ENCODE peak calls at places on chromosomes 7 and 10, in nine cellular contexts. One of them, this sample, is unnamed.

GRCh38 chr10:30454744-30455498 is 20.9 kb downstream of the MAP3K8 start:
- DNase-seq in transverse colon: no peak
- DNase-seq in endodermal cell: no peak
- DNase-seq in mammary epithelial cell: no peak
- DNase-seq in breast epithelium: no peak
- DNase-seq in sigmoid colon: no peak
- DNase-seq in right lobe of liver: no peak
- DNase-seq in Peyer's patch: no peak
- DNase-seq in CD8-positive, alpha-beta T cell: no peak
- DNase-seq in this sample: no peak

GRCh38 chr7:130632111-130632510 is 36.4 kb downstream of the COPG2 start:
- DNase-seq in transverse colon: no peak
- DNase-seq in endodermal cell: no peak
- DNase-seq in mammary epithelial cell: peak; percentile 82
- DNase-seq in breast epithelium: no peak
- DNase-seq in sigmoid colon: no peak
- DNase-seq in right lobe of liver: no peak
- DNase-seq in Peyer's patch: no peak
- DNase-seq in CD8-positive, alpha-beta T cell: no peak
- DNase-seq in this sample: no peak

GRCh38 chr7:936131-937054 is 18.1 kb downstream of the ADAP1 start:
- DNase-seq in transverse colon: peak; percentile 10
- DNase-seq in endodermal cell: no peak
- DNase-seq in mammary epithelial cell: no peak
- DNase-seq in breast epithelium: no peak
- DNase-seq in sigmoid colon: peak; percentile 63
- DNase-seq in right lobe of liver: peak; percentile 11
- DNase-seq in Peyer's patch: no peak
- DNase-seq in CD8-positive, alpha-beta T cell: no peak
- DNase-seq in this sample: no peak

GRCh38 chr7:43666938-43667337 is 62.4 kb downstream of the COA1 start:
- DNase-seq in transverse colon: no peak
- DNase-seq in endodermal cell: no peak
- DNase-seq in mammary epithelial cell: no peak
- DNase-seq in breast epithelium: no peak
- DNase-seq in sigmoid colon: no peak
- DNase-seq in right lobe of liver: no peak
- DNase-seq in Peyer's patch: no peak
- DNase-seq in CD8-positive, alpha-beta T cell: no peak
- DNase-seq in this sample: no peak

GRCh38 chr7:140267381-140268226 is 90.8 kb upstream of the KDM7A start:
- DNase-seq in transverse colon: no peak
- DNase-seq in endodermal cell: no peak
- DNase-seq in mammary epithelial cell: no peak
- DNase-seq in breast epithelium: no peak
- DNase-seq in sigmoid colon: no peak
- DNase-seq in right lobe of liver: no peak
- DNase-seq in Peyer's patch: no peak
- DNase-seq in CD8-positive, alpha-beta T cell: no peak
- DNase-seq in this sample: no peak

GRCh38 chr7:66886152-66886551 is 34.9 kb upstream of the TMEM248 start:
- DNase-seq in transverse colon: no peak
- DNase-seq in endodermal cell: no peak
- DNase-seq in mammary epithelial cell: no peak
- DNase-seq in breast epithelium: no peak
- DNase-seq in sigmoid colon: no peak
- DNase-seq in right lobe of liver: no peak
- DNase-seq in Peyer's patch: no peak
- DNase-seq in CD8-positive, alpha-beta T cell: no peak
- DNase-seq in this sample: no peak

GRCh38 chr10:79349766-79350406 is 2.6 kb downstream of the PPIF start:
- DNase-seq in transverse colon: no peak
- DNase-seq in endodermal cell: no peak
- DNase-seq in mammary epithelial cell: peak; percentile 50
- DNase-seq in breast epithelium: no peak
- DNase-seq in sigmoid colon: no peak
- DNase-seq in right lobe of liver: no peak
- DNase-seq in Peyer's patch: no peak
- DNase-seq in CD8-positive, alpha-beta T cell: no peak
- DNase-seq in this sample: no peak

GRCh38 chr10:48542471-48543210 is 62.2 kb downstream of the ARHGAP22 start:
- DNase-seq in transverse colon: no peak
- DNase-seq in endodermal cell: peak; percentile 52
- DNase-seq in mammary epithelial cell: no peak
- DNase-seq in breast epithelium: no peak
- DNase-seq in sigmoid colon: peak; percentile 44
- DNase-seq in right lobe of liver: no peak
- DNase-seq in Peyer's patch: no peak
- DNase-seq in CD8-positive, alpha-beta T cell: no peak
- DNase-seq in this sample: no peak

GRCh38 chr7:138400400-138400886 is 59.6 kb upstream of the TRIM24 start:
- DNase-seq in transverse colon: no peak
- DNase-seq in endodermal cell: no peak
- DNase-seq in mammary epithelial cell: no peak
- DNase-seq in breast epithelium: no peak
- DNase-seq in sigmoid colon: no peak
- DNase-seq in right lobe of liver: no peak
- DNase-seq in Peyer's patch: no peak
- DNase-seq in CD8-positive, alpha-beta T cell: no peak
- DNase-seq in this sample: no peak

GRCh38 chr7:82091126-82091682 is 321.4 kb upstream of the HGF start:
- DNase-seq in transverse colon: no peak
- DNase-seq in endodermal cell: no peak
- DNase-seq in mammary epithelial cell: no peak
- DNase-seq in breast epithelium: no peak
- DNase-seq in sigmoid colon: no peak
- DNase-seq in right lobe of liver: no peak
- DNase-seq in Peyer's patch: no peak
- DNase-seq in CD8-positive, alpha-beta T cell: no peak
- DNase-seq in this sample: no peak

GRCh38 chr10:104622598-104623209 is 18.4 kb upstream of the SORCS3 start:
- DNase-seq in transverse colon: no peak
- DNase-seq in endodermal cell: peak; percentile 85
- DNase-seq in mammary epithelial cell: peak; percentile 42
- DNase-seq in breast epithelium: no peak
- DNase-seq in sigmoid colon: no peak
- DNase-seq in right lobe of liver: no peak
- DNase-seq in Peyer's patch: no peak
- DNase-seq in CD8-positive, alpha-beta T cell: no peak
- DNase-seq in this sample: no peak

GRCh38 chr10:35643151-35643975 is 1.3 kb upstream of the FZD8 start:
- DNase-seq in transverse colon: peak; percentile 66
- DNase-seq in endodermal cell: peak; percentile 89
- DNase-seq in mammary epithelial cell: no peak
- DNase-seq in breast epithelium: peak; percentile 53
- DNase-seq in sigmoid colon: peak; percentile 92
- DNase-seq in right lobe of liver: peak; percentile 70
- DNase-seq in Peyer's patch: peak; percentile 31
- DNase-seq in CD8-positive, alpha-beta T cell: no peak
- DNase-seq in this sample: peak; percentile 81

GRCh38 chr10:74822583-74823089 is 3.8 kb upstream of the KAT6B start:
- DNase-seq in transverse colon: no peak
- DNase-seq in endodermal cell: no peak
- DNase-seq in mammary epithelial cell: no peak
- DNase-seq in breast epithelium: no peak
- DNase-seq in sigmoid colon: no peak
- DNase-seq in right lobe of liver: no peak
- DNase-seq in Peyer's patch: no peak
- DNase-seq in CD8-positive, alpha-beta T cell: no peak
- DNase-seq in this sample: no peak

GRCh38 chr7:72281325-72281724 is 130.8 kb downstream of the CALN1 start:
- DNase-seq in transverse colon: no peak
- DNase-seq in endodermal cell: no peak
- DNase-seq in mammary epithelial cell: no peak
- DNase-seq in breast epithelium: no peak
- DNase-seq in sigmoid colon: no peak
- DNase-seq in right lobe of liver: no peak
- DNase-seq in Peyer's patch: no peak
- DNase-seq in CD8-positive, alpha-beta T cell: no peak
- DNase-seq in this sample: no peak

GRCh38 chr7:35035511-35035921 is 1.8 kb downstream of the DPY19L1 start:
- DNase-seq in transverse colon: peak; percentile 28
- DNase-seq in endodermal cell: peak; percentile 76
- DNase-seq in mammary epithelial cell: peak; percentile 47
- DNase-seq in breast epithelium: no peak
- DNase-seq in sigmoid colon: no peak
- DNase-seq in right lobe of liver: no peak
- DNase-seq in Peyer's patch: no peak
- DNase-seq in CD8-positive, alpha-beta T cell: peak; percentile 37
- DNase-seq in this sample: no peak
- TF ChIP-seq CTCF in transverse colon: peak; percentile 2
- TF ChIP-seq CTCF in endodermal cell: peak; percentile 31
- TF ChIP-seq CTCF in mammary epithelial cell: no peak
- TF ChIP-seq CTCF in breast epithelium: no peak
- TF ChIP-seq CTCF in sigmoid colon: no peak
- TF ChIP-seq CTCF in right lobe of liver: no peak
- TF ChIP-seq CTCF in Peyer's patch: no peak
- TF ChIP-seq CTCF in CD8-positive, alpha-beta T cell: no peak
- TF ChIP-seq CTCF in this sample: no peak

GRCh38 chr7:80900583-80901576 is 18.0 kb downstream of the SEMA3C start:
- DNase-seq in transverse colon: no peak
- DNase-seq in endodermal cell: no peak
- DNase-seq in mammary epithelial cell: peak; percentile 78
- DNase-seq in breast epithelium: no peak
- DNase-seq in sigmoid colon: no peak
- DNase-seq in right lobe of liver: no peak
- DNase-seq in Peyer's patch: no peak
- DNase-seq in CD8-positive, alpha-beta T cell: no peak
- DNase-seq in this sample: no peak

GRCh38 chr7:80902716-80903308 is 16.0 kb downstream of the SEMA3C start:
- DNase-seq in transverse colon: no peak
- DNase-seq in endodermal cell: no peak
- DNase-seq in mammary epithelial cell: no peak
- DNase-seq in breast epithelium: no peak
- DNase-seq in sigmoid colon: no peak
- DNase-seq in right lobe of liver: no peak
- DNase-seq in Peyer's patch: no peak
- DNase-seq in CD8-positive, alpha-beta T cell: no peak
- DNase-seq in this sample: no peak

GRCh38 chr7:80902035-80902434 is 16.8 kb downstream of the SEMA3C start:
- DNase-seq in transverse colon: no peak
- DNase-seq in endodermal cell: no peak
- DNase-seq in mammary epithelial cell: peak; percentile 55
- DNase-seq in breast epithelium: no peak
- DNase-seq in sigmoid colon: no peak
- DNase-seq in right lobe of liver: no peak
- DNase-seq in Peyer's patch: no peak
- DNase-seq in CD8-positive, alpha-beta T cell: no peak
- DNase-seq in this sample: no peak

GRCh38 chr7:80895056-80895455 is 23.8 kb downstream of the SEMA3C start:
- DNase-seq in transverse colon: no peak
- DNase-seq in endodermal cell: no peak
- DNase-seq in mammary epithelial cell: no peak
- DNase-seq in breast epithelium: no peak
- DNase-seq in sigmoid colon: no peak
- DNase-seq in right lobe of liver: no peak
- DNase-seq in Peyer's patch: no peak
- DNase-seq in CD8-positive, alpha-beta T cell: no peak
- DNase-seq in this sample: no peak

GRCh38 chr7:80896856-80897598 is 21.8 kb downstream of the SEMA3C start:
- DNase-seq in transverse colon: peak; percentile 31
- DNase-seq in endodermal cell: no peak
- DNase-seq in mammary epithelial cell: no peak
- DNase-seq in breast epithelium: no peak
- DNase-seq in sigmoid colon: no peak
- DNase-seq in right lobe of liver: no peak
- DNase-seq in Peyer's patch: no peak
- DNase-seq in CD8-positive, alpha-beta T cell: no peak
- DNase-seq in this sample: no peak
- H3K4me1 ChIP-seq in transverse colon: peaks cover 12% of the 10 kb centered on the region
- H3K4me1 ChIP-seq in endodermal cell: no peaks in the 10 kb centered on the region
- H3K4me1 ChIP-seq in mammary epithelial cell: peaks cover 35% of the 10 kb centered on the region
- H3K4me1 ChIP-seq in breast epithelium: no peaks in the 10 kb centered on the region
- H3K4me1 ChIP-seq in sigmoid colon: peaks cover 47% of the 10 kb centered on the region
- H3K4me1 ChIP-seq in right lobe of liver: no peaks in the 10 kb centered on the region
- H3K4me1 ChIP-seq in Peyer's patch: no peaks in the 10 kb centered on the region
- H3K4me1 ChIP-seq in CD8-positive, alpha-beta T cell: no peaks in the 10 kb centered on the region
- H3K4me1 ChIP-seq in this sample: peaks cover 7% of the 10 kb centered on the region

DNA sequence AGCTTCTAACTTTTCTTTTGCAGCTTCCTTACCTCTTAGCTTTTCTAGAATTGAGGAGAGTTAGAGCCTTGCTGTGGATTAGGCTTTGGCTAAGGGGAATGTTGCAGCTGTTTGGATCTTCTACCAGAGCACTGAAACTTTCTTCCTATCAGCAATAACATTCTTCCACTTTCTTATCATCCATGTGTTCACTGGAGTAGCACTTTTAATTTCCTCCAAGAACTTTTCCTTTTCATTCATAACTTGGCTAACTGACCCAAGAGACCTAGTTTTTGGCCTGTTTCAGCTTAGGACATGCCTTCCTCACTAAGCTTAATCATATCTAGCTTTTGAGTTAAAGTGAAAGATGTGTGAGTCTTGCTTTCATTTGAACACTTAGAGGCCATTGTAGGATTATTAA is 19.6 kb downstream of the MINPP1 start:
- DNase-seq in transverse colon: no peak
- DNase-seq in endodermal cell: no peak
- DNase-seq in mammary epithelial cell: no peak
- DNase-seq in breast epithelium: no peak
- DNase-seq in sigmoid colon: no peak
- DNase-seq in right lobe of liver: no peak
- DNase-seq in Peyer's patch: no peak
- DNase-seq in CD8-positive, alpha-beta T cell: no peak
- DNase-seq in this sample: no peak
- H3K27ac ChIP-seq in transverse colon: no peak overlapping the region
- H3K27ac ChIP-seq in endodermal cell: no peak overlapping the region
- H3K27ac ChIP-seq in mammary epithelial cell: no peak overlapping the region
- H3K27ac ChIP-seq in breast epithelium: no peak overlapping the region
- H3K27ac ChIP-seq in sigmoid colon: no peak overlapping the region
- H3K27ac ChIP-seq in right lobe of liver: no peak overlapping the region
- H3K27ac ChIP-seq in Peyer's patch: no peak overlapping the region
- H3K27ac ChIP-seq in CD8-positive, alpha-beta T cell: no peak overlapping the region
- H3K27ac ChIP-seq in this sample: peak overlapping the region; percentile 77

GRCh38 chr7:155003215-155003999 is 483 bp upstream of the PAXIP1 start:
- DNase-seq in transverse colon: peak; percentile 84
- DNase-seq in endodermal cell: peak; percentile 89
- DNase-seq in mammary epithelial cell: peak; percentile 66
- DNase-seq in breast epithelium: peak; percentile 69
- DNase-seq in sigmoid colon: peak; percentile 90
- DNase-seq in right lobe of liver: peak; percentile 85
- DNase-seq in Peyer's patch: peak; percentile 73
- DNase-seq in CD8-positive, alpha-beta T cell: peak; percentile 80
- DNase-seq in this sample: peak; percentile 80

GRCh38 chr7:155011081-155011480 is 8.2 kb upstream of the PAXIP1 start:
- DNase-seq in transverse colon: no peak
- DNase-seq in endodermal cell: no peak
- DNase-seq in mammary epithelial cell: no peak
- DNase-seq in breast epithelium: no peak
- DNase-seq in sigmoid colon: no peak
- DNase-seq in right lobe of liver: no peak
- DNase-seq in Peyer's patch: no peak
- DNase-seq in CD8-positive, alpha-beta T cell: no peak
- DNase-seq in this sample: no peak

GRCh38 chr7:155009570-155010157 is 6.7 kb upstream of the PAXIP1 start:
- DNase-seq in transverse colon: no peak
- DNase-seq in endodermal cell: peak; percentile 77
- DNase-seq in mammary epithelial cell: no peak
- DNase-seq in breast epithelium: no peak
- DNase-seq in sigmoid colon: no peak
- DNase-seq in right lobe of liver: no peak
- DNase-seq in Peyer's patch: no peak
- DNase-seq in CD8-positive, alpha-beta T cell: peak; percentile 30
- DNase-seq in this sample: no peak

GRCh38 chr7:155002411-155003214 is at the start of gene PAXIP1:
- DNase-seq in transverse colon: peak; percentile 49
- DNase-seq in endodermal cell: peak; percentile 79
- DNase-seq in mammary epithelial cell: peak; percentile 31
- DNase-seq in breast epithelium: no peak
- DNase-seq in sigmoid colon: peak; percentile 67
- DNase-seq in right lobe of liver: peak; percentile 65
- DNase-seq in Peyer's patch: peak; percentile 30
- DNase-seq in CD8-positive, alpha-beta T cell: peak; percentile 58
- DNase-seq in this sample: peak; percentile 45

GRCh38 chr7:155007947-155008346 is 5.0 kb upstream of the PAXIP1 start:
- DNase-seq in transverse colon: no peak
- DNase-seq in endodermal cell: peak; percentile 81
- DNase-seq in mammary epithelial cell: no peak
- DNase-seq in breast epithelium: no peak
- DNase-seq in sigmoid colon: no peak
- DNase-seq in right lobe of liver: no peak
- DNase-seq in Peyer's patch: no peak
- DNase-seq in CD8-positive, alpha-beta T cell: no peak
- DNase-seq in this sample: no peak
- TF ChIP-seq CTCF in transverse colon: no peak
- TF ChIP-seq CTCF in endodermal cell: peak; percentile 84
- TF ChIP-seq CTCF in mammary epithelial cell: no peak
- TF ChIP-seq CTCF in breast epithelium: no peak
- TF ChIP-seq CTCF in sigmoid colon: no peak
- TF ChIP-seq CTCF in right lobe of liver: peak; percentile 24
- TF ChIP-seq CTCF in Peyer's patch: no peak
- TF ChIP-seq CTCF in CD8-positive, alpha-beta T cell: no peak
- TF ChIP-seq CTCF in this sample: peak; percentile 45